ENCODE peak calls at places on chromosomes 4 and X, in eight cellular contexts. D is H9, N is DND-41, Y is K562, A is mammary epithelial cell, J is fibroblast of lung, H is GM23248, U is neuronal stem cell. R is an unnamed sample.

GRCh38 chrX:97683256-97683655 is 799.5 kb downstream of the RPA4 start:
- DNase-seq in D (no peak), N (no peak), Y (no peak), A (no peak), J (no peak), H (no peak), U (no peak), R (no peak)

GRCh38 chrX:9560219-9560618 is 95.4 kb downstream of the TBL1X start:
- DNase-seq in D (no peak), N (no peak), Y (no peak), A (no peak), J (no peak), H (no peak), U (no peak), R (no peak)

GRCh38 chrX:14095702-14096101 is 66.0 kb upstream of the GEMIN8 start:
- DNase-seq in D (peak; percentile 50), N (peak; percentile 55), Y (peak; percentile 44), A (peak; percentile 58), J (peak; percentile 32), H (peak; percentile 71), U (peak; percentile 39), R (peak; percentile 15)

GRCh38 chrX:154354013-154354412 is 20.4 kb downstream of the FLNA start:
- DNase-seq in D (no peak), N (no peak), Y (no peak), A (no peak), J (no peak), H (no peak), U (no peak), R (no peak)

GRCh38 chrX:131828482-131828881 is 194.6 kb upstream of the STK26 start:
- DNase-seq in D (no peak), N (no peak), Y (no peak), A (no peak), J (no peak), H (no peak), U (no peak), R (no peak)

GRCh38 chrX:124005220-124005619 is 43.7 kb downstream of the STAG2 start:
- DNase-seq in D (no peak), N (no peak), Y (no peak), A (no peak), J (no peak), H (no peak), U (no peak), R (no peak)

GRCh38 chr4:131091896-131092295 is 1995.9 kb downstream of the C4orf33 start:
- DNase-seq in D (no peak), N (no peak), Y (no peak), A (peak; percentile 21), J (peak; percentile 44), H (peak; percentile 21), U (peak; percentile 24), R (no peak)

GRCh38 chrX:15343075-15343476 is 7.8 kb upstream of the PIGA start:
- DNase-seq in D (no peak), N (no peak), Y (no peak), A (peak; percentile 55), J (no peak), H (peak; percentile 73), U (no peak), R (no peak)

GRCh38 chrX:95056901-95057300 is 1382.9 kb downstream of the FAM133A start:
- DNase-seq in D (no peak), N (no peak), Y (no peak), A (peak; percentile 19), J (peak; percentile 37), H (peak; percentile 36), U (no peak), R (no peak)

GRCh38 chr4:98143001-98143899 is at the start of gene STPG2:
- DNase-seq in D (peak; percentile 96), N (no peak), Y (peak; percentile 74), A (peak; percentile 93), J (peak; percentile 87), H (peak; percentile 95), U (peak; percentile 79), R (peak; percentile 49)

GRCh38 chr4:85966308-85966882 is 393.5 kb downstream of the MAPK10 start:
- DNase-seq in D (no peak), N (no peak), Y (no peak), A (no peak), J (peak; percentile 4), H (peak; percentile 47), U (no peak), R (no peak)

GRCh38 chr4:141058739-141059507 is 74.3 kb downstream of the RNF150 start:
- DNase-seq in D (no peak), N (no peak), Y (no peak), A (no peak), J (peak; percentile 90), H (peak; percentile 67), U (no peak), R (no peak)

GRCh38 chr4:84887824-84888223 is 78.7 kb downstream of the WDFY3 start:
- DNase-seq in D (no peak), N (no peak), Y (no peak), A (peak; percentile 18), J (peak; percentile 72), H (peak; percentile 79), U (no peak), R (no peak)

GRCh38 chrX:71475906-71476305 is 57.0 kb upstream of the OGT start:
- DNase-seq in D (no peak), N (no peak), Y (no peak), A (no peak), J (peak; percentile 4), H (no peak), U (no peak), R (no peak)

GRCh38 chrX:131704136-131704695 is 160.3 kb downstream of the OR13H1 start:
- DNase-seq in D (no peak), N (no peak), Y (no peak), A (peak; percentile 69), J (peak; percentile 63), H (peak; percentile 12), U (no peak), R (no peak)

GRCh38 chr4:124389591-124389990 is 322.9 kb downstream of the ANKRD50 start:
- DNase-seq in D (no peak), N (no peak), Y (no peak), A (peak; percentile 43), J (peak; percentile 18), H (no peak), U (no peak), R (no peak)

GRCh38 chr4:20251796-20252655 is at the start of gene SLIT2:
- DNase-seq in D (peak; percentile 88), N (no peak), Y (peak; percentile 60), A (peak; percentile 55), J (peak; percentile 78), H (peak; percentile 88), U (peak; percentile 88), R (no peak)

GRCh38 chr4:109494538-109494937 is 60.9 kb downstream of the SEC24B start:
- DNase-seq in D (no peak), N (no peak), Y (no peak), A (no peak), J (no peak), H (no peak), U (no peak), R (no peak)

DNA sequence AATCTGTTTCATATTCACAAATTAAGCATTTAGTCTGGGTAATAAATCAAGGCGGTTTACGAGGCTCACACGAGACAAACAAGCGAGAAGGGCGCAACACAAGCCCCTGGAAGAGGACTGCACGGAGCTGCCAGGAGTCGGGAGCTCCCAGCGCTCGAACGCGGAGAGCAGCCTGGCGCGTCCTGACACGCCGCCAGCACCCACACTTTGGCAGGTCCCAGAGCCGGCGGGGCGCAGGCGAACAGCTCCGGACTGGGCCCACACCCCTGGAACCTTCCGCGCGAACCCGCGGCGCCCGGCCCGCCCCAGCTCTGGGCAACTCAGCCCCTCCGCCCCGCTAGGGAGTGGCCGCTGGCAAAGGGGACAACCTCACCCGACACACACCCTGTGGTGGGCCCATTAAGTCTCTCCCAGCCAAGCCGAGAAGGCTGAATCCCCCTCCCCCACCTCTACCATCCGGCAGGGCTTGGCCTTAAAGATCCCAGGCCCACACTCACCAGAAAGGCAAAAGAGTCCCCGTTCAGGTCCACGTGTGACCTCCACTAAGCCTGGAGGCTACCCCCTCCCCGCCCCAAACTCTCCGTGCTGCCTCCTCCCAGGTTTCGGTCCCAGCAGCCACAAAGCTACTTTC is 47.4 kb upstream of the BCOR start:
- DNase-seq in D (peak; percentile 78), N (peak; percentile 27), Y (no peak), A (no peak), J (no peak), H (peak; percentile 55), U (no peak), R (no peak)
- H3K4me2 ChIP-seq in D (peak overlapping the region; percentile 63), N (peak overlapping the region; percentile 69), Y (no peak overlapping the region), A (peak overlapping the region; percentile 55), J (peak overlapping the region; percentile 64), H (peak overlapping the region; percentile 85), U (peak overlapping the region; percentile 81), R (peak overlapping the region; percentile 76)

GRCh38 chr4:3010998-3011397 is 47.6 kb downstream of the GRK4 start:
- DNase-seq in D (no peak), N (no peak), Y (no peak), A (peak; percentile 55), J (peak; percentile 75), H (peak; percentile 87), U (no peak), R (no peak)
- H3K4me2 ChIP-seq in D (no peak overlapping the region), N (no peak overlapping the region), Y (no peak overlapping the region), A (no peak overlapping the region), J (peak overlapping the region; percentile 2), H (peak overlapping the region; percentile 45), U (no peak overlapping the region), R (peak overlapping the region; percentile 61)

DNA sequence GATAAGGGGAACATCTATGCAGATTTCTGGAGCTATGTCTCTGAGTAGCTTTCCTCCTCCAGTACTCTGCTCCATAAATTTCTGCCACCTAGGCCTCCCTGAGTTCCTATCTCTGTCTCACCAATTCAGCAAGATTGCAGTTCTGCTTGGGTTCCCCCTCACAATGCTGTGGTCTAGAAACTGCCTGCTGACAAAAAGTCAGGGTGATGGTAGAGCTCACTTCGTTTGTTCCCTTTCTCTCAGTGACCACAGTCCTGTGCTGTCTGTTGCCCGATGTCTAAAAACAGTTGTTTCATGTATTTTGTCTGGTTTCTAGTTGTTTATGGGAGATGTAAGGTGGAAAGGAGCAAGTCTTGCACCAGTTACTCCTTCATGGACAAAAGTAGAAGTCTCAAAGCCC is 41.1 kb downstream of the AMMECR1 start:
- DNase-seq in D (no peak), N (no peak), Y (no peak), A (no peak), J (no peak), H (no peak), U (no peak), R (no peak)
- H3K4me2 ChIP-seq in D (no peak overlapping the region), N (no peak overlapping the region), Y (no peak overlapping the region), A (no peak overlapping the region), J (no peak overlapping the region), H (no peak overlapping the region), U (no peak overlapping the region), R (no peak overlapping the region)

DNA sequence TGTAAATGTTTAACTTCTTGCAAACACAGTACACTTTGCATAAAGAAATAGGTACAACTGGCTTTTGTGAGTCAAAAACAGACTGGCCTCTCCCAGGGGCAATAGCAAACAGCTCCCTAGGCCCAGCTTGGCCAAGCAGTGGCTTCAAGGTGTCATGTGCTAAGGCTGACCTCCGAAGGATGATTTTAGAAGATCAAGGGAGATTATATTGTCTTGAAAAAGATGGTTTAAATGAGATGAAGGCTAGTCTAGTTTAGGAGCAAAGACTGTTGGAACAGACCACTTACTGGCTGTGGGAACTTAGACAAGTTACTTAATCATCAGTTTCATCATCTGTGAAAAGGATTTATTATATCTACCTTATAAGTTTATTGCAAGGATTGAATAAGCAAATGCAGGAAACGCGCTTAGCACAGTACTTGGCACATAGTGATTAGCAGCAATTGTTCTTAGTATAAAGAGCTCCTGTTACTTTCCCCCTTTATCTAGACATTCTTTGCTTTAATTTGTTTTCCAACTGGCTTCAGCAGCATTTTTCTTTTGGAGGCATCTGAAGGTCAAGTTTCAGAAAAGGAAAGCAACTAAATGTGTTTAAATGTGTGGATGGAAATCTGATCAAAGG is 17.2 kb downstream of the ANXA3 start:
- DNase-seq in D (no peak), N (no peak), Y (no peak), A (no peak), J (no peak), H (peak; percentile 50), U (no peak), R (no peak)
- H3K4me2 ChIP-seq in D (no peak overlapping the region), N (no peak overlapping the region), Y (no peak overlapping the region), A (peak overlapping the region; percentile 62), J (peak overlapping the region; percentile 56), H (peak overlapping the region; percentile 74), U (no peak overlapping the region), R (peak overlapping the region; percentile 71)

GRCh38 chr4:7353046-7353790 is 81.5 kb downstream of the PSAPL1 start:
- DNase-seq in D (no peak), N (no peak), Y (no peak), A (no peak), J (no peak), H (no peak), U (no peak), R (no peak)
- H3K4me2 ChIP-seq in D (no peak overlapping the region), N (no peak overlapping the region), Y (no peak overlapping the region), A (no peak overlapping the region), J (no peak overlapping the region), H (no peak overlapping the region), U (no peak overlapping the region), R (no peak overlapping the region)

R was measured in keratinocyte.